ENCODE peak calls at places on chromosomes 6 and 20, in nine cellular contexts. One of them, this sample, is unnamed.

GRCh38 chr6:79431469-79431868 is 105.8 kb downstream of the LCA5 start:
- DNase-seq in T-helper 9 cell: no peak
- DNase-seq in activated T-cell treated with anti-CD3 and anti-CD28 coated beads for 1 hour: no peak
- DNase-seq in stimulated activated naive B cell treated with anti-CD40 and anti-IgM and Interleukin-4, amounts not matched to agents 10 μg/mL and 1 μg/mL and 100 μg/mL, for 72 hours: no peak
- DNase-seq in NCI-H524 treated with DMSO at 0.1 percent for 48 hours: no peak
- DNase-seq in GM12865: peak
- DNase-seq in astrocyte: no peak
- DNase-seq in non-pigmented ciliary epithelial cell: no peak
- DNase-seq in MV-4-11: no peak
- DNase-seq in this sample: no peak

GRCh38 chr6:137536104-137536773 is 42.0 kb upstream of the OLIG3 start:
- DNase-seq in T-helper 9 cell: no peak
- DNase-seq in activated T-cell treated with anti-CD3 and anti-CD28 coated beads for 1 hour: no peak
- DNase-seq in stimulated activated naive B cell treated with anti-CD40 and anti-IgM and Interleukin-4, amounts not matched to agents 10 μg/mL and 1 μg/mL and 100 μg/mL, for 72 hours: no peak
- DNase-seq in NCI-H524 treated with DMSO at 0.1 percent for 48 hours: no peak
- DNase-seq in GM12865: peak
- DNase-seq in astrocyte: no peak
- DNase-seq in non-pigmented ciliary epithelial cell: no peak
- DNase-seq in MV-4-11: no peak
- DNase-seq in this sample: no peak

GRCh38 chr6:158397578-158397977 is 85.3 kb downstream of the TULP4 start:
- DNase-seq in T-helper 9 cell: no peak
- DNase-seq in activated T-cell treated with anti-CD3 and anti-CD28 coated beads for 1 hour: no peak
- DNase-seq in stimulated activated naive B cell treated with anti-CD40 and anti-IgM and Interleukin-4, amounts not matched to agents 10 μg/mL and 1 μg/mL and 100 μg/mL, for 72 hours: no peak
- DNase-seq in NCI-H524 treated with DMSO at 0.1 percent for 48 hours: no peak
- DNase-seq in GM12865: no peak
- DNase-seq in astrocyte: no peak
- DNase-seq in non-pigmented ciliary epithelial cell: no peak
- DNase-seq in MV-4-11: no peak
- DNase-seq in this sample: no peak

GRCh38 chr20:44909872-44910689 is at the start of gene PABPC1L:
- DNase-seq in T-helper 9 cell: peak
- DNase-seq in activated T-cell treated with anti-CD3 and anti-CD28 coated beads for 1 hour: peak
- DNase-seq in stimulated activated naive B cell treated with anti-CD40 and anti-IgM and Interleukin-4, amounts not matched to agents 10 μg/mL and 1 μg/mL and 100 μg/mL, for 72 hours: peak
- DNase-seq in NCI-H524 treated with DMSO at 0.1 percent for 48 hours: no peak
- DNase-seq in GM12865: peak
- DNase-seq in astrocyte: peak
- DNase-seq in non-pigmented ciliary epithelial cell: no peak
- DNase-seq in MV-4-11: peak
- DNase-seq in this sample: peak

GRCh38 chr6:153436346-153436745 is 305.3 kb upstream of the RGS17 start:
- DNase-seq in T-helper 9 cell: no peak
- DNase-seq in activated T-cell treated with anti-CD3 and anti-CD28 coated beads for 1 hour: no peak
- DNase-seq in stimulated activated naive B cell treated with anti-CD40 and anti-IgM and Interleukin-4, amounts not matched to agents 10 μg/mL and 1 μg/mL and 100 μg/mL, for 72 hours: no peak
- DNase-seq in NCI-H524 treated with DMSO at 0.1 percent for 48 hours: no peak
- DNase-seq in GM12865: no peak
- DNase-seq in astrocyte: no peak
- DNase-seq in non-pigmented ciliary epithelial cell: no peak
- DNase-seq in MV-4-11: no peak
- DNase-seq in this sample: no peak

GRCh38 chr6:137702791-137703424 is 164.2 kb upstream of the TNFAIP3 start:
- DNase-seq in T-helper 9 cell: no peak
- DNase-seq in activated T-cell treated with anti-CD3 and anti-CD28 coated beads for 1 hour: no peak
- DNase-seq in stimulated activated naive B cell treated with anti-CD40 and anti-IgM and Interleukin-4, amounts not matched to agents 10 μg/mL and 1 μg/mL and 100 μg/mL, for 72 hours: no peak
- DNase-seq in NCI-H524 treated with DMSO at 0.1 percent for 48 hours: no peak
- DNase-seq in GM12865: no peak
- DNase-seq in astrocyte: no peak
- DNase-seq in non-pigmented ciliary epithelial cell: no peak
- DNase-seq in MV-4-11: no peak
- DNase-seq in this sample: no peak

GRCh38 chr20:46010491-46011405 is 2.0 kb downstream of the MMP9 start:
- DNase-seq in T-helper 9 cell: peak
- DNase-seq in activated T-cell treated with anti-CD3 and anti-CD28 coated beads for 1 hour: no peak
- DNase-seq in stimulated activated naive B cell treated with anti-CD40 and anti-IgM and Interleukin-4, amounts not matched to agents 10 μg/mL and 1 μg/mL and 100 μg/mL, for 72 hours: no peak
- DNase-seq in NCI-H524 treated with DMSO at 0.1 percent for 48 hours: no peak
- DNase-seq in GM12865: no peak
- DNase-seq in astrocyte: no peak
- DNase-seq in non-pigmented ciliary epithelial cell: no peak
- DNase-seq in MV-4-11: peak
- DNase-seq in this sample: peak

GRCh38 chr6:15316754-15317153 is 70.9 kb downstream of the JARID2 start:
- DNase-seq in T-helper 9 cell: no peak
- DNase-seq in activated T-cell treated with anti-CD3 and anti-CD28 coated beads for 1 hour: no peak
- DNase-seq in stimulated activated naive B cell treated with anti-CD40 and anti-IgM and Interleukin-4, amounts not matched to agents 10 μg/mL and 1 μg/mL and 100 μg/mL, for 72 hours: no peak
- DNase-seq in NCI-H524 treated with DMSO at 0.1 percent for 48 hours: no peak
- DNase-seq in GM12865: no peak
- DNase-seq in astrocyte: no peak
- DNase-seq in non-pigmented ciliary epithelial cell: no peak
- DNase-seq in MV-4-11: no peak
- DNase-seq in this sample: no peak

This sample was measured in effector CD8-positive, alpha-beta T cell.